ENCODE peak calls at places on chromosomes 5 and 9, in six cellular contexts. P is renal cortical epithelial cell; O is progenitor cell of endocrine pancreas; W is EH; L is activated T-cell treated with anti-CD3 and anti-CD28 coated beads, Interleukin-2, amount 50 U/mL, for 1 hour; V is stimulated activated naive CD4-positive, alpha-beta T cell. X is an unnamed sample.

GRCh38 chr5:178490935-178491632 is 99.1 kb downstream of the COL23A1 start:
- DNase-seq in P (no peak), O (no peak), W (no peak), L (no peak), V (no peak), X (no peak)

GRCh38 chr5:179124853-179125788 is 64.9 kb downstream of the ZNF354C start:
- DNase-seq in P (no peak), O (no peak), W (no peak), L (no peak), V (no peak), X (no peak)

GRCh38 chr9:99052849-99053715 is 51.8 kb upstream of the TGFBR1 start:
- DNase-seq in P (no peak), O (no peak), W (no peak), L (no peak), V (no peak), X (no peak)

GRCh38 chr9:14096182-14096922 is 217.6 kb downstream of the NFIB start:
- DNase-seq in P (peak; percentile 86), O (no peak), W (no peak), L (no peak), V (no peak), X (no peak)

GRCh38 chr9:119951090-119951489 is 581.9 kb upstream of the BRINP1 start:
- DNase-seq in P (peak; percentile 28), O (no peak), W (peak; percentile 96), L (no peak), V (no peak), X (no peak)

GRCh38 chr9:26142201-26142600 is 464.0 kb upstream of the TUSC1 start:
- DNase-seq in P (no peak), O (no peak), W (no peak), L (no peak), V (no peak), X (no peak)

GRCh38 chr5:43993634-43994395 is 390.8 kb downstream of the NNT start:
- DNase-seq in P (no peak), O (no peak), W (no peak), L (no peak), V (no peak), X (no peak)

GRCh38 chr9:69044226-69045219 is 9.0 kb downstream of the FXN start:
- DNase-seq in P (peak; percentile 65), O (no peak), W (peak; percentile 74), L (no peak), V (no peak), X (peak; percentile 61)

GRCh38 chr9:90872835-90873294 is 71.2 kb downstream of the SYK start:
- DNase-seq in P (no peak), O (no peak), W (peak; percentile 7), L (no peak), V (no peak), X (no peak)

GRCh38 chr5:68845121-68845520 is 248.7 kb upstream of the SLC30A5 start:
- DNase-seq in P (no peak), O (no peak), W (peak; percentile 17), L (no peak), V (no peak), X (no peak)

GRCh38 chr5:166909040-166909439 is 1382.4 kb upstream of the WWC1 start:
- DNase-seq in P (peak; percentile 92), O (no peak), W (no peak), L (no peak), V (no peak), X (no peak)

GRCh38 chr5:147208134-147208533 is 26.7 kb upstream of the STK32A start:
- DNase-seq in P (peak; percentile 15), O (no peak), W (no peak), L (no peak), V (no peak), X (peak; percentile 60)

GRCh38 chr5:146762830-146763229 is 115.7 kb downstream of the PPP2R2B start:
- DNase-seq in P (no peak), O (no peak), W (no peak), L (no peak), V (no peak), X (no peak)